ENCODE peak calls at places on chromosomes 4 and X, in seven cellular contexts. One of them, this sample, is unnamed.

GRCh38 chrX:41705680-41706374 is 17.1 kb downstream of the GPR34 start:
- DNase-seq in MV-4-11: peak; percentile 94
- DNase-seq in HL-60: peak; percentile 80
- DNase-seq in AG08396: no peak
- DNase-seq in kidney epithelial cell: no peak
- DNase-seq in fibroblast of pulmonary artery: no peak
- DNase-seq in NB4: peak; percentile 82
- DNase-seq in this sample: peak; percentile 37

GRCh38 chrX:154733072-154733425 is 17.8 kb downstream of the GAB3 start:
- DNase-seq in MV-4-11: no peak
- DNase-seq in HL-60: no peak
- DNase-seq in AG08396: no peak
- DNase-seq in kidney epithelial cell: no peak
- DNase-seq in fibroblast of pulmonary artery: no peak
- DNase-seq in NB4: no peak
- DNase-seq in this sample: no peak

GRCh38 chr4:22466582-22466981 is 49.3 kb downstream of the ADGRA3 start:
- DNase-seq in MV-4-11: no peak
- DNase-seq in HL-60: no peak
- DNase-seq in AG08396: no peak
- DNase-seq in kidney epithelial cell: no peak
- DNase-seq in fibroblast of pulmonary artery: no peak
- DNase-seq in NB4: no peak
- DNase-seq in this sample: no peak

GRCh38 chr4:138522366-138522765 is 280.2 kb upstream of the SLC7A11 start:
- DNase-seq in MV-4-11: peak; percentile 39
- DNase-seq in HL-60: peak; percentile 29
- DNase-seq in AG08396: peak; percentile 40
- DNase-seq in kidney epithelial cell: no peak
- DNase-seq in fibroblast of pulmonary artery: peak; percentile 51
- DNase-seq in NB4: peak; percentile 39
- DNase-seq in this sample: no peak

GRCh38 chr4:148469938-148470337 is 27.7 kb upstream of the NR3C2 start:
- DNase-seq in MV-4-11: no peak
- DNase-seq in HL-60: no peak
- DNase-seq in AG08396: no peak
- DNase-seq in kidney epithelial cell: no peak
- DNase-seq in fibroblast of pulmonary artery: no peak
- DNase-seq in NB4: no peak
- DNase-seq in this sample: no peak

GRCh38 chr4:173332963-173333657 is 1.0 kb downstream of the HMGB2 start:
- DNase-seq in MV-4-11: no peak
- DNase-seq in HL-60: no peak
- DNase-seq in AG08396: no peak
- DNase-seq in kidney epithelial cell: no peak
- DNase-seq in fibroblast of pulmonary artery: no peak
- DNase-seq in NB4: no peak
- DNase-seq in this sample: no peak

GRCh38 chrX:8179653-8180052 is 8.6 kb upstream of the VCX2 start:
- DNase-seq in MV-4-11: no peak
- DNase-seq in HL-60: no peak
- DNase-seq in AG08396: no peak
- DNase-seq in kidney epithelial cell: no peak
- DNase-seq in fibroblast of pulmonary artery: peak; percentile 8
- DNase-seq in NB4: peak; percentile 4
- DNase-seq in this sample: no peak

GRCh38 chrX:108019382-108019857 is 25.4 kb upstream of the VSIG1 start:
- DNase-seq in MV-4-11: no peak
- DNase-seq in HL-60: no peak
- DNase-seq in AG08396: no peak
- DNase-seq in kidney epithelial cell: no peak
- DNase-seq in fibroblast of pulmonary artery: no peak
- DNase-seq in NB4: no peak
- DNase-seq in this sample: no peak

GRCh38 chr4:77036206-77036605 is 39.6 kb downstream of the CCNI start:
- DNase-seq in MV-4-11: no peak
- DNase-seq in HL-60: no peak
- DNase-seq in AG08396: peak; percentile 71
- DNase-seq in kidney epithelial cell: no peak
- DNase-seq in fibroblast of pulmonary artery: peak; percentile 87
- DNase-seq in NB4: no peak
- DNase-seq in this sample: no peak

GRCh38 chrX:79556750-79557149 is 189.6 kb upstream of the ITM2A start:
- DNase-seq in MV-4-11: no peak
- DNase-seq in HL-60: no peak
- DNase-seq in AG08396: no peak
- DNase-seq in kidney epithelial cell: no peak
- DNase-seq in fibroblast of pulmonary artery: no peak
- DNase-seq in NB4: no peak
- DNase-seq in this sample: no peak

GRCh38 chrX:117972681-117973080 is 143.9 kb downstream of the KLHL13 start:
- DNase-seq in MV-4-11: no peak
- DNase-seq in HL-60: no peak
- DNase-seq in AG08396: peak; percentile 8
- DNase-seq in kidney epithelial cell: peak; percentile 37
- DNase-seq in fibroblast of pulmonary artery: no peak
- DNase-seq in NB4: no peak
- DNase-seq in this sample: no peak

GRCh38 chr4:147103403-147103946 is 157.8 kb upstream of the TTC29 start:
- DNase-seq in MV-4-11: no peak
- DNase-seq in HL-60: no peak
- DNase-seq in AG08396: peak; percentile 88
- DNase-seq in kidney epithelial cell: peak; percentile 93
- DNase-seq in fibroblast of pulmonary artery: peak; percentile 96
- DNase-seq in NB4: no peak
- DNase-seq in this sample: no peak

GRCh38 chr4:46698891-46699290 is 210.2 kb downstream of the COX7B2 start:
- DNase-seq in MV-4-11: no peak
- DNase-seq in HL-60: no peak
- DNase-seq in AG08396: no peak
- DNase-seq in kidney epithelial cell: no peak
- DNase-seq in fibroblast of pulmonary artery: no peak
- DNase-seq in NB4: no peak
- DNase-seq in this sample: no peak

GRCh38 chrX:153592966-153593688 is 5.8 kb downstream of the CCNQ start:
- DNase-seq in MV-4-11: no peak
- DNase-seq in HL-60: no peak
- DNase-seq in AG08396: no peak
- DNase-seq in kidney epithelial cell: no peak
- DNase-seq in fibroblast of pulmonary artery: no peak
- DNase-seq in NB4: no peak
- DNase-seq in this sample: no peak

GRCh38 chr4:184529283-184529682 is 54.9 kb upstream of the IRF2 start:
- DNase-seq in MV-4-11: peak; percentile 17
- DNase-seq in HL-60: no peak
- DNase-seq in AG08396: no peak
- DNase-seq in kidney epithelial cell: no peak
- DNase-seq in fibroblast of pulmonary artery: no peak
- DNase-seq in NB4: peak; percentile 87
- DNase-seq in this sample: no peak

GRCh38 chrX:47321386-47321785 is 49.0 kb upstream of the ZNF157 start:
- DNase-seq in MV-4-11: no peak
- DNase-seq in HL-60: no peak
- DNase-seq in AG08396: peak; percentile 64
- DNase-seq in kidney epithelial cell: no peak
- DNase-seq in fibroblast of pulmonary artery: peak; percentile 62
- DNase-seq in NB4: no peak
- DNase-seq in this sample: no peak

GRCh38 chr4:8103991-8104390 is 54.6 kb downstream of the ABLIM2 start:
- DNase-seq in MV-4-11: no peak
- DNase-seq in HL-60: no peak
- DNase-seq in AG08396: no peak
- DNase-seq in kidney epithelial cell: no peak
- DNase-seq in fibroblast of pulmonary artery: no peak
- DNase-seq in NB4: no peak
- DNase-seq in this sample: no peak

GRCh38 chr4:74158561-74159396 is 861 bp downstream of the MTHFD2L start:
- DNase-seq in MV-4-11: peak; percentile 36
- DNase-seq in HL-60: no peak
- DNase-seq in AG08396: peak; percentile 18
- DNase-seq in kidney epithelial cell: no peak
- DNase-seq in fibroblast of pulmonary artery: peak; percentile 61
- DNase-seq in NB4: peak; percentile 36
- DNase-seq in this sample: peak; percentile 32

GRCh38 chr4:138114434-138114833 is 127.7 kb downstream of the SLC7A11 start:
- DNase-seq in MV-4-11: peak; percentile 60
- DNase-seq in HL-60: no peak
- DNase-seq in AG08396: no peak
- DNase-seq in kidney epithelial cell: no peak
- DNase-seq in fibroblast of pulmonary artery: peak; percentile 13
- DNase-seq in NB4: no peak
- DNase-seq in this sample: no peak

GRCh38 chrX:79573760-79574159 is 206.6 kb upstream of the ITM2A start:
- DNase-seq in MV-4-11: no peak
- DNase-seq in HL-60: no peak
- DNase-seq in AG08396: no peak
- DNase-seq in kidney epithelial cell: no peak
- DNase-seq in fibroblast of pulmonary artery: no peak
- DNase-seq in NB4: no peak
- DNase-seq in this sample: no peak

GRCh38 chrX:13123857-13124345 is 79.5 kb upstream of the FAM9C start:
- DNase-seq in MV-4-11: no peak
- DNase-seq in HL-60: no peak
- DNase-seq in AG08396: no peak
- DNase-seq in kidney epithelial cell: no peak
- DNase-seq in fibroblast of pulmonary artery: peak; percentile 49
- DNase-seq in NB4: no peak
- DNase-seq in this sample: no peak

GRCh38 chr4:120724656-120725055 is 197.9 kb downstream of the PRDM5 start:
- DNase-seq in MV-4-11: no peak
- DNase-seq in HL-60: no peak
- DNase-seq in AG08396: no peak
- DNase-seq in kidney epithelial cell: no peak
- DNase-seq in fibroblast of pulmonary artery: no peak
- DNase-seq in NB4: no peak
- DNase-seq in this sample: no peak

GRCh38 chrX:13064599-13065143 is 20.3 kb upstream of the FAM9C start:
- DNase-seq in MV-4-11: peak; percentile 9
- DNase-seq in HL-60: no peak
- DNase-seq in AG08396: no peak
- DNase-seq in kidney epithelial cell: no peak
- DNase-seq in fibroblast of pulmonary artery: peak; percentile 77
- DNase-seq in NB4: peak; percentile 78
- DNase-seq in this sample: no peak

GRCh38 chrX:26925088-26925487 is 538.1 kb downstream of the PPP4R3C start:
- DNase-seq in MV-4-11: no peak
- DNase-seq in HL-60: no peak
- DNase-seq in AG08396: no peak
- DNase-seq in kidney epithelial cell: no peak
- DNase-seq in fibroblast of pulmonary artery: no peak
- DNase-seq in NB4: no peak
- DNase-seq in this sample: no peak

GRCh38 chr4:2937146-2937857 is 25.9 kb downstream of the NOP14 start:
- DNase-seq in MV-4-11: no peak
- DNase-seq in HL-60: no peak
- DNase-seq in AG08396: no peak
- DNase-seq in kidney epithelial cell: no peak
- DNase-seq in fibroblast of pulmonary artery: no peak
- DNase-seq in NB4: peak; percentile 45
- DNase-seq in this sample: no peak

GRCh38 chr4:44772340-44772739 is 46.0 kb upstream of the GNPDA2 start:
- DNase-seq in MV-4-11: no peak
- DNase-seq in HL-60: no peak
- DNase-seq in AG08396: no peak
- DNase-seq in kidney epithelial cell: no peak
- DNase-seq in fibroblast of pulmonary artery: no peak
- DNase-seq in NB4: no peak
- DNase-seq in this sample: no peak

GRCh38 chrX:50188859-50189258 is 11.9 kb downstream of the AKAP4 start:
- DNase-seq in MV-4-11: no peak
- DNase-seq in HL-60: no peak
- DNase-seq in AG08396: no peak
- DNase-seq in kidney epithelial cell: no peak
- DNase-seq in fibroblast of pulmonary artery: no peak
- DNase-seq in NB4: no peak
- DNase-seq in this sample: no peak

GRCh38 chr4:15598644-15599043 is 56.5 kb downstream of the FBXL5 start:
- DNase-seq in MV-4-11: no peak
- DNase-seq in HL-60: no peak
- DNase-seq in AG08396: peak; percentile 6
- DNase-seq in kidney epithelial cell: no peak
- DNase-seq in fibroblast of pulmonary artery: no peak
- DNase-seq in NB4: no peak
- DNase-seq in this sample: no peak

GRCh38 chrX:87272491-87272890 is 245.1 kb upstream of the KLHL4 start:
- DNase-seq in MV-4-11: no peak
- DNase-seq in HL-60: no peak
- DNase-seq in AG08396: no peak
- DNase-seq in kidney epithelial cell: no peak
- DNase-seq in fibroblast of pulmonary artery: no peak
- DNase-seq in NB4: no peak
- DNase-seq in this sample: no peak

GRCh38 chrX:13511557-13512330 is 57.7 kb upstream of the EGFL6 start:
- DNase-seq in MV-4-11: no peak
- DNase-seq in HL-60: no peak
- DNase-seq in AG08396: no peak
- DNase-seq in kidney epithelial cell: no peak
- DNase-seq in fibroblast of pulmonary artery: peak; percentile 28
- DNase-seq in NB4: no peak
- DNase-seq in this sample: no peak

GRCh38 chrX:71938371-71938770 is 27.7 kb downstream of the NHSL2 start:
- DNase-seq in MV-4-11: no peak
- DNase-seq in HL-60: no peak
- DNase-seq in AG08396: no peak
- DNase-seq in kidney epithelial cell: no peak
- DNase-seq in fibroblast of pulmonary artery: peak; percentile 14
- DNase-seq in NB4: no peak
- DNase-seq in this sample: no peak

GRCh38 chrX:56385336-56385735 is 153.2 kb downstream of the KLF8 start:
- DNase-seq in MV-4-11: no peak
- DNase-seq in HL-60: no peak
- DNase-seq in AG08396: no peak
- DNase-seq in kidney epithelial cell: no peak
- DNase-seq in fibroblast of pulmonary artery: no peak
- DNase-seq in NB4: no peak
- DNase-seq in this sample: no peak

GRCh38 chr4:11301075-11301660 is 127.5 kb downstream of the HS3ST1 start:
- DNase-seq in MV-4-11: no peak
- DNase-seq in HL-60: no peak
- DNase-seq in AG08396: no peak
- DNase-seq in kidney epithelial cell: no peak
- DNase-seq in fibroblast of pulmonary artery: no peak
- DNase-seq in NB4: no peak
- DNase-seq in this sample: no peak

GRCh38 chr4:135274461-135274860 is 1072.9 kb upstream of the PABPC4L start:
- DNase-seq in MV-4-11: no peak
- DNase-seq in HL-60: no peak
- DNase-seq in AG08396: no peak
- DNase-seq in kidney epithelial cell: no peak
- DNase-seq in fibroblast of pulmonary artery: no peak
- DNase-seq in NB4: no peak
- DNase-seq in this sample: no peak

GRCh38 chrX:103831342-103831802 is 685 bp downstream of the RAB9B start:
- DNase-seq in MV-4-11: peak; percentile 4
- DNase-seq in HL-60: no peak
- DNase-seq in AG08396: no peak
- DNase-seq in kidney epithelial cell: no peak
- DNase-seq in fibroblast of pulmonary artery: peak; percentile 41
- DNase-seq in NB4: no peak
- DNase-seq in this sample: no peak

GRCh38 chrX:81202413-81202794 is 502 bp downstream of the SH3BGRL start:
- DNase-seq in MV-4-11: no peak
- DNase-seq in HL-60: no peak
- DNase-seq in AG08396: no peak
- DNase-seq in kidney epithelial cell: no peak
- DNase-seq in fibroblast of pulmonary artery: peak; percentile 8
- DNase-seq in NB4: peak; percentile 53
- DNase-seq in this sample: peak; percentile 20

GRCh38 chr4:10346023-10346422 is 111.2 kb downstream of the ZNF518B start:
- DNase-seq in MV-4-11: no peak
- DNase-seq in HL-60: no peak
- DNase-seq in AG08396: no peak
- DNase-seq in kidney epithelial cell: no peak
- DNase-seq in fibroblast of pulmonary artery: peak; percentile 71
- DNase-seq in NB4: no peak
- DNase-seq in this sample: no peak

GRCh38 chr4:74548561-74548960 is 103.6 kb downstream of the AREG start:
- DNase-seq in MV-4-11: no peak
- DNase-seq in HL-60: no peak
- DNase-seq in AG08396: no peak
- DNase-seq in kidney epithelial cell: no peak
- DNase-seq in fibroblast of pulmonary artery: no peak
- DNase-seq in NB4: no peak
- DNase-seq in this sample: no peak

This sample was measured in GF-D8.